ENCODE peak calls at places on chromosome 3, in six cellular contexts. Q is A549, B is SK-N-SH, Z is HCT116, N is K562, D is GM12878. O is an unnamed sample.

GRCh38 chr3:114362815-114363214 is 69.0 kb downstream of the TIGIT start:
- DNase-seq in B (peak; percentile 31), N (peak; percentile 6), Q (peak; percentile 19), D (no peak), Z (peak; percentile 33), O (peak; percentile 11)

GRCh38 chr3:59572106-59572505 is 522.3 kb upstream of the CFAP20DC start:
- DNase-seq in B (no peak), N (no peak), D (no peak), Z (no peak), Q (no peak), O (no peak)

GRCh38 chr3:27360113-27361078 is 8.8 kb downstream of the NEK10 start:
- DNase-seq in B (no peak), N (no peak), Q (peak; percentile 54), Z (no peak), D (no peak), O (peak; percentile 99)

GRCh38 chr3:180698760-180699270 is 19.5 kb upstream of the CCDC39 start:
- DNase-seq in Z (no peak), B (no peak), D (no peak), N (no peak), Q (no peak), O (no peak)

GRCh38 chr3:66396161-66396760 is 104.6 kb downstream of the LRIG1 start:
- DNase-seq in B (no peak), N (no peak), D (no peak), Z (no peak), Q (no peak), O (no peak)

GRCh38 chr3:151743860-151744259 is 10.1 kb downstream of the AADACL2 start:
- DNase-seq in N (no peak), Z (no peak), B (no peak), D (no peak), Q (no peak), O (no peak)

GRCh38 chr3:36493051-36493450 is 112.7 kb downstream of the STAC start:
- DNase-seq in D (no peak), Z (no peak), N (no peak), B (no peak), Q (no peak), O (no peak)

GRCh38 chr3:178719036-178719635 is 182.9 kb downstream of the KCNMB2 start:
- DNase-seq in Q (no peak), N (no peak), B (no peak), D (no peak), Z (no peak), O (no peak)

GRCh38 chr3:187679638-187680396 is 9.6 kb upstream of the SST start:
- DNase-seq in Q (peak; percentile 41), Z (peak; percentile 64), N (peak; percentile 74), D (no peak), B (peak; percentile 65), O (peak; percentile 73)

GRCh38 chr3:176967525-176967924 is 229.8 kb downstream of the TBL1XR1 start:
- DNase-seq in Z (no peak), B (no peak), Q (no peak), D (no peak), N (no peak), O (no peak)

GRCh38 chr3:83514130-83514914 is 1444.5 kb upstream of the CADM2 start:
- DNase-seq in Z (no peak), D (no peak), N (no peak), Q (no peak), B (no peak), O (no peak)

GRCh38 chr3:19348929-19349564 is 200.7 kb downstream of the KCNH8 start:
- DNase-seq in N (peak; percentile 33), D (no peak), Z (peak; percentile 13), B (peak; percentile 20), Q (peak; percentile 8), O (peak; percentile 8)

GRCh38 chr3:149401215-149401925 is 23.9 kb upstream of the TM4SF1 start:
- DNase-seq in N (no peak), D (no peak), B (no peak), Q (no peak), Z (no peak), O (peak; percentile 97)

GRCh38 chr3:101279765-101280385 is 40.5 kb downstream of the IMPG2 start:
- DNase-seq in Q (no peak), B (no peak), Z (no peak), D (no peak), N (no peak), O (no peak)

GRCh38 chr3:184868477-184868876 is 56.5 kb downstream of the VPS8 start:
- DNase-seq in N (no peak), D (no peak), Q (no peak), B (no peak), Z (no peak), O (no peak)

GRCh38 chr3:33115024-33115768 is 1.4 kb downstream of the CRTAP start:
- DNase-seq in D (no peak), B (no peak), Q (peak; percentile 26), Z (peak; percentile 40), N (peak; percentile 65), O (no peak)

GRCh38 chr3:131277836-131278497 is 103.6 kb upstream of the NUDT16 start:
- DNase-seq in Q (no peak), B (no peak), N (no peak), D (no peak), Z (no peak), O (no peak)

GRCh38 chr3:197507081-197507480 is 48.7 kb downstream of the BDH1 start:
- DNase-seq in D (no peak), B (no peak), Q (no peak), N (no peak), Z (no peak), O (no peak)

GRCh38 chr3:171772427-171773056 is 37.7 kb downstream of the PLD1 start:
- DNase-seq in D (no peak), B (peak; percentile 64), Q (peak; percentile 38), Z (peak; percentile 52), N (peak; percentile 61), O (peak; percentile 46)

GRCh38 chr3:29381595-29381994 is 100.7 kb downstream of the RBMS3 start:
- DNase-seq in Z (no peak), B (no peak), Q (no peak), D (no peak), N (no peak), O (no peak)

GRCh38 chr3:61771976-61772375 is 210.6 kb downstream of the PTPRG start:
- DNase-seq in N (no peak), Q (no peak), B (no peak), D (no peak), Z (no peak), O (no peak)

GRCh38 chr3:128544190-128544589 is 51.2 kb upstream of the GATA2 start:
- DNase-seq in Z (no peak), Q (no peak), N (no peak), D (no peak), B (no peak), O (no peak)

GRCh38 chr3:144028798-144029411 is 57.3 kb downstream of the DIPK2A start:
- DNase-seq in B (no peak), Z (no peak), Q (no peak), D (peak; percentile 72), N (no peak), O (no peak)

GRCh38 chr3:55066406-55067128 is 138.7 kb upstream of the LRTM1 start:
- DNase-seq in Q (no peak), N (no peak), D (no peak), Z (no peak), B (no peak), O (no peak)

DNA sequence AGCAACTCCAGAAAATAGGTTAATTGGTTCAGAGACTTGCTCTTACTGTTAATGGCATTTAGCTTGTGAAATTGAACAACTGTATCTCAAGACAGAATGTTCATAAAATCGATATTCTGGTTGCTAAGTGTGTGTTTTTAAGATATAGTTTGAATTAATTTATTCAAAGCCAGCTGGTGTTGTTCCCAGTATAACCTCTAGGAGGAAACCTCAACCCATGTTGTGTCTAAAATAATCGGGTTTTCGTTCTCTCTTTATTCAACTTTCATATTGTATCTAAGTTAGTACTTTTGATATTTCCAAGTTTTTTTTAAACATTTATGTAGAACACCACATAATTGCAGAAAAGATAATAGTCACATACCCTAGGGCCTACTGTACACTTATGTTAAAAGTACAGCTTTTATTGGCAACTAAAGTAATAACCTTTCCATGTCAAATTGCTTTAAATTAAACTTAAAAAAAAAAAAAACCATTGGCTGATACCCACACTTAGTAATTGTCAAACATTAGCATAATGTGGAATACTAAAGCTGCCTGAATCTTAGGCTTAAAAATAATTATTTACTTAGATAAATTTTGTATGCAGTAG is 90.9 kb downstream of the SAMMSON start:
- DNase-seq in D (no peak), Q (peak; percentile 31), Z (no peak), B (peak; percentile 39), N (peak; percentile 16), O (no peak)
- TF ChIP-seq REST in D (no peak), Q (no peak), Z (no peak), B (no peak), N (no peak), O (no peak)

GRCh38 chr3:194976813-194977322 is 291.2 kb downstream of the FAM43A start:
- DNase-seq in Z (no peak), Q (no peak), D (no peak), N (no peak), B (no peak), O (peak; percentile 30)

GRCh38 chr3:194974468-194975135 is 288.9 kb downstream of the FAM43A start:
- DNase-seq in Z (no peak), D (no peak), B (no peak), Q (no peak), N (no peak), O (no peak)

GRCh38 chr3:194973366-194974000 is 287.8 kb downstream of the FAM43A start:
- DNase-seq in Q (no peak), B (no peak), Z (no peak), N (no peak), D (no peak), O (no peak)

GRCh38 chr3:194977341-194977740 is 291.7 kb downstream of the FAM43A start:
- DNase-seq in D (no peak), B (no peak), Q (no peak), Z (no peak), N (no peak), O (no peak)

DNA sequence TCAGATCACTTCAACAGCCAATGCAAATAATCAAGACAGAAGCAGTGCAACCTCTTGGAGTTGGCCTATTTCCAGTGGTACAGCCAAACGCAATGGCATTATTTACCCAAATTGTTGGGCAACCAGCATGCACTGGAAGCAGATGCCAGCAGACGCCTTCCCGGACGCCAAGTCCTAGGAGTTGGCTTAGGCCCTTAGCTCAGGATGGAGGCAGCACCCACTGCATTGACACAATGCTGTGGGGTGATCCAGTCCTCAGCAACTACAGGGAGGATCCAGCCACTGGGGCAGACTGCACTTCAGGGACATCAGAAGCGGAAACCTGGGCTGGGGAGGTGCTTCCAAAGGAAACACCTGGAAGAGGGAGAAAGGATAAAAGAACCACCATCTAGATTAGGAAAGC is 290.4 kb downstream of the FAM43A start:
- DNase-seq in Z (no peak), B (no peak), D (no peak), N (no peak), Q (no peak), O (no peak)
- TF ChIP-seq MAX in Z (no peak), B (no peak), D (no peak), N (no peak), Q (no peak), O (no peak)

GRCh38 chr3:13072239-13073041 is 789 bp downstream of the IQSEC1 start:
- DNase-seq in B (peak; percentile 83), D (peak; percentile 36), Q (no peak), Z (no peak), N (no peak), O (no peak)
- TF ChIP-seq REST in B (no peak), D (no peak), Q (no peak), Z (no peak), N (no peak), O (no peak)

DNA sequence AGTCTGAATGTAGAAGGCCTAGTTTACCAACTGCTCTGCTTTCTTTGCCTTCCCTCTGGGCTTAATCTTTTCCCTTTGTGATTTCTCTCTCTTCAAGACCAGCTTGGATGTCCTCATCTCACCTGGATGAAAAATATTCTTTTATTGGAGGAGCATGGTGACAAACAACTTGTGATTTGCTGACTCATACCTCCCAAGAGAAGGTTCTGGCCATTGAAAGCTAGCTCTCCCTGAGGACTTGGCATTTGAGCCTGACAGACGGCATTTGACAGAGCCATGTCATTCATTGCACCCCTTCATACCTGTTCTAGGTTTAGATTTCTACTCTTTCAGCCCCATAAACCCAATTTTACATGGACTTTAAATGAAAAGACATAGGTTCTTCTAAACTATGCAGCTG is 33.3 kb downstream of the ATG7 start:
- DNase-seq in B (no peak), D (no peak), Z (no peak), N (no peak), Q (no peak), O (no peak)
- TF ChIP-seq MAX in B (no peak), D (no peak), Z (no peak), N (no peak), Q (no peak), O (no peak)